ENCODE peak calls at places on chromosomes 13 and 19, in ten cellular contexts. R is ascending aorta; E is nephron progenitor cell; T is amniotic stem cell; M is cardiac fibroblast; B is effector CD4-positive, alpha-beta T cell; Z is GM23338; J is GM04504; Q is kidney tubule cell; I is stimulated activated CD4-positive, alpha-beta T cell treated with anti-CD3 and anti-CD28 coated beads, Interleukin-15, amount 100 ng/mL, for 24 hours. C is an unnamed sample.

GRCh38 chr19:21468791-21469190 is 36.6 kb upstream of the ZNF429 start:
- DNase-seq in R (no peak), E (no peak), T (no peak), M (no peak), B (no peak), Z (peak; percentile 66), J (no peak), Q (no peak), I (no peak), C (no peak)

GRCh38 chr13:41782086-41782485 is 178.8 kb downstream of the VWA8 start:
- DNase-seq in R (no peak), E (no peak), T (no peak), M (no peak), B (no peak), Z (peak; percentile 24), J (no peak), Q (no peak), I (no peak), C (no peak)

GRCh38 chr19:56838930-56839664 is 1.4 kb downstream of the PEG3 start:
- DNase-seq in R (peak; percentile 94), E (no peak), T (no peak), M (peak; percentile 96), B (no peak), Z (no peak), J (no peak), Q (peak; percentile 97), I (peak; percentile 24), C (no peak)

GRCh38 chr19:10517361-10517759 is at the start of gene S1PR5:
- DNase-seq in R (no peak), E (peak; percentile 73), T (no peak), M (no peak), B (no peak), Z (peak; percentile 68), J (no peak), Q (no peak), I (peak; percentile 21), C (no peak)

GRCh38 chr19:29299416-29300380 is 86.7 kb upstream of the UQCRFS1 start:
- DNase-seq in R (no peak), E (no peak), T (no peak), M (no peak), B (no peak), Z (no peak), J (no peak), Q (no peak), I (no peak), C (no peak)

GRCh38 chr19:16338470-16339360 is 14.1 kb downstream of the KLF2 start:
- DNase-seq in R (peak; percentile 46), E (no peak), T (peak; percentile 77), M (peak; percentile 90), B (peak; percentile 40), Z (peak; percentile 40), J (peak; percentile 79), Q (peak; percentile 93), I (peak; percentile 81), C (peak; percentile 72)

GRCh38 chr19:16825312-16826168 is 3.7 kb upstream of the SIN3B start:
- DNase-seq in R (no peak), E (peak; percentile 31), T (no peak), M (peak; percentile 73), B (no peak), Z (peak; percentile 83), J (peak; percentile 62), Q (peak; percentile 90), I (no peak), C (no peak)

GRCh38 chr19:33275559-33275932 is 26.8 kb downstream of the CEBPA start:
- DNase-seq in R (no peak), E (no peak), T (no peak), M (no peak), B (no peak), Z (no peak), J (no peak), Q (no peak), I (no peak), C (no peak)